ENCODE peak calls at places on chromosome 4, in ten cellular contexts. One of them, this sample, is unnamed.
A peak's percentile ranks its signal among the peaks of the same experiment; 100 is the strongest.

GRCh38 chr4:136355970-136356369 is 1176.3 kb downstream of the PCDH18 start:
- DNase-seq in heart left ventricle: no peak
- DNase-seq in tibial artery: no peak
- DNase-seq in testis: peak; percentile 22
- DNase-seq in psoas muscle: no peak
- DNase-seq in HCT116: no peak
- DNase-seq in esophagus muscularis mucosa: no peak
- DNase-seq in GM23248: no peak
- DNase-seq in left lung: no peak
- DNase-seq in heart right ventricle: no peak
- DNase-seq in this sample: no peak

GRCh38 chr4:23033796-23034195 is 341.1 kb downstream of the GBA3 start:
- DNase-seq in heart left ventricle: no peak
- DNase-seq in tibial artery: no peak
- DNase-seq in testis: no peak
- DNase-seq in psoas muscle: no peak
- DNase-seq in HCT116: no peak
- DNase-seq in esophagus muscularis mucosa: no peak
- DNase-seq in GM23248: peak; percentile 34
- DNase-seq in left lung: no peak
- DNase-seq in heart right ventricle: no peak
- DNase-seq in this sample: no peak

GRCh38 chr4:175536852-175537453 is 275.1 kb downstream of the GPM6A start:
- DNase-seq in heart left ventricle: no peak
- DNase-seq in tibial artery: no peak
- DNase-seq in testis: no peak
- DNase-seq in psoas muscle: no peak
- DNase-seq in HCT116: peak; percentile 72
- DNase-seq in esophagus muscularis mucosa: no peak
- DNase-seq in GM23248: peak; percentile 75
- DNase-seq in left lung: no peak
- DNase-seq in heart right ventricle: no peak
- DNase-seq in this sample: no peak

GRCh38 chr4:72564789-72565188 is 4.2 kb downstream of the ADAMTS3 start:
- DNase-seq in heart left ventricle: no peak
- DNase-seq in tibial artery: no peak
- DNase-seq in testis: no peak
- DNase-seq in psoas muscle: no peak
- DNase-seq in HCT116: no peak
- DNase-seq in esophagus muscularis mucosa: no peak
- DNase-seq in GM23248: no peak
- DNase-seq in left lung: no peak
- DNase-seq in heart right ventricle: no peak
- DNase-seq in this sample: no peak

GRCh38 chr4:184748251-184748652 is 14.4 kb upstream of the CENPU start:
- DNase-seq in heart left ventricle: peak; percentile 48
- DNase-seq in tibial artery: peak; percentile 37
- DNase-seq in testis: no peak
- DNase-seq in psoas muscle: peak; percentile 46
- DNase-seq in HCT116: no peak
- DNase-seq in esophagus muscularis mucosa: no peak
- DNase-seq in GM23248: no peak
- DNase-seq in left lung: peak; percentile 70
- DNase-seq in heart right ventricle: peak; percentile 65
- DNase-seq in this sample: no peak

GRCh38 chr4:67875011-67875410 is 8.8 kb downstream of the TMPRSS11D start:
- DNase-seq in heart left ventricle: no peak
- DNase-seq in tibial artery: no peak
- DNase-seq in testis: no peak
- DNase-seq in psoas muscle: no peak
- DNase-seq in HCT116: no peak
- DNase-seq in esophagus muscularis mucosa: no peak
- DNase-seq in GM23248: no peak
- DNase-seq in left lung: no peak
- DNase-seq in heart right ventricle: no peak
- DNase-seq in this sample: no peak

GRCh38 chr4:37279894-37280592 is 35.5 kb downstream of the NWD2 start:
- DNase-seq in heart left ventricle: no peak
- DNase-seq in tibial artery: no peak
- DNase-seq in testis: no peak
- DNase-seq in psoas muscle: no peak
- DNase-seq in HCT116: peak; percentile 33
- DNase-seq in esophagus muscularis mucosa: no peak
- DNase-seq in GM23248: no peak
- DNase-seq in left lung: no peak
- DNase-seq in heart right ventricle: no peak
- DNase-seq in this sample: no peak

GRCh38 chr4:150588341-150588740 is 6.4 kb downstream of the MAB21L2 start:
- DNase-seq in heart left ventricle: no peak
- DNase-seq in tibial artery: no peak
- DNase-seq in testis: no peak
- DNase-seq in psoas muscle: no peak
- DNase-seq in HCT116: no peak
- DNase-seq in esophagus muscularis mucosa: no peak
- DNase-seq in GM23248: no peak
- DNase-seq in left lung: no peak
- DNase-seq in heart right ventricle: no peak
- DNase-seq in this sample: no peak

GRCh38 chr4:98720871-98721480 is 62.6 kb upstream of the TSPAN5 start:
- DNase-seq in heart left ventricle: no peak
- DNase-seq in tibial artery: no peak
- DNase-seq in testis: no peak
- DNase-seq in psoas muscle: no peak
- DNase-seq in HCT116: peak; percentile 35
- DNase-seq in esophagus muscularis mucosa: peak; percentile 8
- DNase-seq in GM23248: peak; percentile 61
- DNase-seq in left lung: no peak
- DNase-seq in heart right ventricle: no peak
- DNase-seq in this sample: no peak

GRCh38 chr4:40418430-40419230 is 83.5 kb downstream of the CHRNA9 start:
- DNase-seq in heart left ventricle: no peak
- DNase-seq in tibial artery: no peak
- DNase-seq in testis: no peak
- DNase-seq in psoas muscle: no peak
- DNase-seq in HCT116: no peak
- DNase-seq in esophagus muscularis mucosa: no peak
- DNase-seq in GM23248: no peak
- DNase-seq in left lung: no peak
- DNase-seq in heart right ventricle: no peak
- DNase-seq in this sample: no peak

GRCh38 chr4:145279122-145279960 is 99.0 kb upstream of the OTUD4 start:
- DNase-seq in heart left ventricle: no peak
- DNase-seq in tibial artery: no peak
- DNase-seq in testis: no peak
- DNase-seq in psoas muscle: no peak
- DNase-seq in HCT116: no peak
- DNase-seq in esophagus muscularis mucosa: no peak
- DNase-seq in GM23248: peak; percentile 92
- DNase-seq in left lung: no peak
- DNase-seq in heart right ventricle: no peak
- DNase-seq in this sample: no peak

DNA sequence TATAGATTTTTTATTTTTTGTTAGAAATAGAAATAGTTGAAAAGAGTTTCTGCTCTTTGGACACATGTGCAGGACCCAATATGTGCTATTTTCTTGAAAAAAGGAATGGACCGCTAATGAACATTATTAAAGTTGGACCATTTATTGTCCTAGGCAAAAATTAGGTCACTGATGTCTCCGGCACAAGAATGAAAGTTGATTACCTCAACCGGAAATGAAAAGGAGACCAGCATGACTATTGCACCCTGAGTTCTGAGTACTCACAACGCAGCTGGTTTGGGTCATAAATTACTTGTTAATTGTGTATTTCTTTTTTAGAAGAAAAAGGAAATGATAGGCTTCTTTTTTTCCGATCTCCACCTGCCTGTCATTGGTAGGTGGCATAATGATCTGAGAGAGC is 232.6 kb downstream of the ARHGAP24 start:
- DNase-seq in heart left ventricle: no peak
- DNase-seq in tibial artery: no peak
- DNase-seq in testis: no peak
- DNase-seq in psoas muscle: no peak
- DNase-seq in HCT116: no peak
- DNase-seq in esophagus muscularis mucosa: no peak
- DNase-seq in GM23248: peak; percentile 33
- DNase-seq in left lung: no peak
- DNase-seq in heart right ventricle: no peak
- DNase-seq in this sample: no peak
- H3K4me1 ChIP-seq in heart left ventricle: no peaks in the 10 kb centered on the region
- H3K4me1 ChIP-seq in tibial artery: no peaks in the 10 kb centered on the region
- H3K4me1 ChIP-seq in testis: no peaks in the 10 kb centered on the region
- H3K4me1 ChIP-seq in psoas muscle: no peaks in the 10 kb centered on the region
- H3K4me1 ChIP-seq in HCT116: no peaks in the 10 kb centered on the region
- H3K4me1 ChIP-seq in esophagus muscularis mucosa: no peaks in the 10 kb centered on the region
- H3K4me1 ChIP-seq in GM23248: peaks cover 16% of the 10 kb centered on the region
- H3K4me1 ChIP-seq in left lung: no peaks in the 10 kb centered on the region
- H3K4me1 ChIP-seq in heart right ventricle: peaks cover 18% of the 10 kb centered on the region
- H3K4me1 ChIP-seq in this sample: no peaks in the 10 kb centered on the region

GRCh38 chr4:69859140-69859539 is 805 bp downstream of the SULT1E1 start:
- DNase-seq in heart left ventricle: no peak
- DNase-seq in tibial artery: no peak
- DNase-seq in testis: no peak
- DNase-seq in psoas muscle: no peak
- DNase-seq in HCT116: no peak
- DNase-seq in esophagus muscularis mucosa: no peak
- DNase-seq in GM23248: no peak
- DNase-seq in left lung: no peak
- DNase-seq in heart right ventricle: no peak
- DNase-seq in this sample: no peak
- H3K4me3 ChIP-seq in heart left ventricle: no peak overlapping the region
- H3K4me3 ChIP-seq in tibial artery: no peak overlapping the region
- H3K4me3 ChIP-seq in testis: no peak overlapping the region
- H3K4me3 ChIP-seq in psoas muscle: no peak overlapping the region
- H3K4me3 ChIP-seq in HCT116: no peak overlapping the region
- H3K4me3 ChIP-seq in esophagus muscularis mucosa: no peak overlapping the region
- H3K4me3 ChIP-seq in GM23248: no peak overlapping the region
- H3K4me3 ChIP-seq in left lung: no peak overlapping the region
- H3K4me3 ChIP-seq in heart right ventricle: no peak overlapping the region
- H3K4me3 ChIP-seq in this sample: peak overlapping the region; percentile 24

GRCh38 chr4:54062392-54062791 is 2.0 kb downstream of the CHIC2 start:
- DNase-seq in heart left ventricle: no peak
- DNase-seq in tibial artery: no peak
- DNase-seq in testis: no peak
- DNase-seq in psoas muscle: no peak
- DNase-seq in HCT116: no peak
- DNase-seq in esophagus muscularis mucosa: no peak
- DNase-seq in GM23248: no peak
- DNase-seq in left lung: no peak
- DNase-seq in heart right ventricle: no peak
- DNase-seq in this sample: no peak

GRCh38 chr4:54063737-54064316 is 578 bp downstream of the CHIC2 start:
- DNase-seq in heart left ventricle: peak; percentile 35
- DNase-seq in tibial artery: peak; percentile 41
- DNase-seq in testis: peak; percentile 49
- DNase-seq in psoas muscle: peak; percentile 36
- DNase-seq in HCT116: no peak
- DNase-seq in esophagus muscularis mucosa: no peak
- DNase-seq in GM23248: peak; percentile 49
- DNase-seq in left lung: no peak
- DNase-seq in heart right ventricle: no peak
- DNase-seq in this sample: peak; percentile 66

GRCh38 chr4:54063224-54063623 is 1.2 kb downstream of the CHIC2 start:
- DNase-seq in heart left ventricle: no peak
- DNase-seq in tibial artery: no peak
- DNase-seq in testis: no peak
- DNase-seq in psoas muscle: no peak
- DNase-seq in HCT116: no peak
- DNase-seq in esophagus muscularis mucosa: no peak
- DNase-seq in GM23248: peak; percentile 81
- DNase-seq in left lung: no peak
- DNase-seq in heart right ventricle: no peak
- DNase-seq in this sample: no peak

GRCh38 chr4:54061067-54061466 is 3.3 kb downstream of the CHIC2 start:
- DNase-seq in heart left ventricle: no peak
- DNase-seq in tibial artery: no peak
- DNase-seq in testis: no peak
- DNase-seq in psoas muscle: no peak
- DNase-seq in HCT116: no peak
- DNase-seq in esophagus muscularis mucosa: no peak
- DNase-seq in GM23248: no peak
- DNase-seq in left lung: no peak
- DNase-seq in heart right ventricle: no peak
- DNase-seq in this sample: no peak

DNA sequence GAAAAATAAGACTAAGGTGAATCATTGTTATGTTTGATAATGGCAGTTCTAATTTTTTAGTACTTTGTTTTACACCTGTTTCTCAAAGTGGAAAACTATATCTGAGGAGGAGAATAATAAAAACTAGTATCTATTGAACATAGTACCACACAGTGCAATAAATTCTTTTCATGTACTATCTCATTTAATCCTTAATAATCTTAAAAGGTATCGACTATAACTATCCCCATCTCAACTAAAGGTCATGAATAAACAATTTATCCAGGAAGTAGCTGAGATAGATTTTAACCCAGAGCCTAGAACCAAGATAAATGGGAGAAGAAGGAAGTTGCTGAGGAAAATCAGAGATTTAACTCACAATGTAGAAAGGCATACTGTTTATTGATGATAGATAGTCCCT is 2.5 kb downstream of the CHIC2 start:
- DNase-seq in heart left ventricle: no peak
- DNase-seq in tibial artery: no peak
- DNase-seq in testis: no peak
- DNase-seq in psoas muscle: no peak
- DNase-seq in HCT116: no peak
- DNase-seq in esophagus muscularis mucosa: no peak
- DNase-seq in GM23248: no peak
- DNase-seq in left lung: no peak
- DNase-seq in heart right ventricle: no peak
- DNase-seq in this sample: no peak
- H3K4me1 ChIP-seq in heart left ventricle: peaks cover 73% of the 10 kb centered on the region
- H3K4me1 ChIP-seq in tibial artery: peaks cover 82% of the 10 kb centered on the region
- H3K4me1 ChIP-seq in testis: peaks cover 38% of the 10 kb centered on the region
- H3K4me1 ChIP-seq in psoas muscle: peaks cover 65% of the 10 kb centered on the region
- H3K4me1 ChIP-seq in HCT116: peaks cover 8% of the 10 kb centered on the region
- H3K4me1 ChIP-seq in esophagus muscularis mucosa: peaks cover 82% of the 10 kb centered on the region
- H3K4me1 ChIP-seq in GM23248: peaks cover 70% of the 10 kb centered on the region
- H3K4me1 ChIP-seq in left lung: peaks cover 20% of the 10 kb centered on the region
- H3K4me1 ChIP-seq in heart right ventricle: peaks cover 79% of the 10 kb centered on the region
- H3K4me1 ChIP-seq in this sample: no peaks in the 10 kb centered on the region

DNA sequence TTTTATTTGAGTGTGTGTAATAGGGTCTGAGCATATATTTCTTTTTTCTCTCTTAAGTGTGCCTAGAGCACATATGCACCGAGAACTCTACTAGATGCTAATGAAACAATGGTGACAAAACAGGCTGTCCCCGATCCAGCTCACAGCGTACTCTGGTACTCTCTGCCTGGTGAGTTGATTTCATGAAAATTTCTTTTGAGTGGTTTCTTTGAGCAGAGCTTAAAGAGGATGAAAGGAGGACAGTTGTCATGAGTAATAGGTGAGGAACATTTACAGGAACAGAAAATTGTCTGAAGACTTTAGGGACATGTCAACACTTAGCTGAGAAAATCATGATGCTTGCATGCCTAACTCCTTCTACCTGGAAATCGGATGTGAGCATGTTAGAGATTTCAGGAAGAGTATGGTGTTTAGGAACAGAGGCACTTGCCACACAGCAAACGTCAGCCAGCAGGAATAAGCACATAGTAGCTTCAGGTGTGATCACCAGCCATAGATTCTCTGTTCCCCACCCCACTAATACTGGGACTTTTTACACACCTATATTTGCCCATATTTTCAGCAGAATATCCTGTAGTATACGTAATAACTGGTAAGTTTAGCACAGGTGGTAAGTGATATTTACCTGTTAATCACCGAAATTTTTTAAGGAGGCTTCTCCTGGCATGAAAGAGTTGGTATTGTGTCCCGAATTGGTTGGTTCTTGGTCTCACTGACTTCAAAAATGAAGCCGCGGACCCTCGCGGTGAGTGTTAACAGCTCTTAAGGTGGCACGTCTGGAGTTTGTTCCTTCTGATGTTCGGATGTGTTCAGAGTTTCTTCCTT is 111.1 kb downstream of the ZNF330 start:
- DNase-seq in heart left ventricle: no peak
- DNase-seq in tibial artery: no peak
- DNase-seq in testis: no peak
- DNase-seq in psoas muscle: no peak
- DNase-seq in HCT116: no peak
- DNase-seq in esophagus muscularis mucosa: no peak
- DNase-seq in GM23248: no peak
- DNase-seq in left lung: no peak
- DNase-seq in heart right ventricle: no peak
- DNase-seq in this sample: no peak
- H3K4me3 ChIP-seq in heart left ventricle: peak overlapping the region; percentile 62
- H3K4me3 ChIP-seq in tibial artery: peak overlapping the region; percentile 52
- H3K4me3 ChIP-seq in testis: peak overlapping the region; percentile 58
- H3K4me3 ChIP-seq in psoas muscle: no peak overlapping the region
- H3K4me3 ChIP-seq in HCT116: no peak overlapping the region
- H3K4me3 ChIP-seq in esophagus muscularis mucosa: peak overlapping the region; percentile 53
- H3K4me3 ChIP-seq in GM23248: no peak overlapping the region
- H3K4me3 ChIP-seq in left lung: no peak overlapping the region
- H3K4me3 ChIP-seq in heart right ventricle: no peak overlapping the region
- H3K4me3 ChIP-seq in this sample: no peak overlapping the region

This sample was measured in Peyer's patch.